ENCODE peak calls at places on chromosomes 2 and 18, in four cellular contexts. Z is naive thymus-derived CD4-positive, alpha-beta T cell; E is T-helper 17 cell; L is NCI-H1092. A is an unnamed sample.

GRCh38 chr2:201827621-201828020 is 21.3 kb downstream of the CDK15 start:
- DNase-seq in Z (no peak), E (no peak), L (no peak), A (no peak)

GRCh38 chr2:154495455-154495868 is 203.0 kb upstream of the KCNJ3 start:
- DNase-seq in Z (no peak), E (no peak), L (no peak), A (no peak)

GRCh38 chr2:181781082-181781786 is 100.9 kb upstream of the NEUROD1 start:
- DNase-seq in Z (no peak), E (no peak), L (no peak), A (no peak)

GRCh38 chr2:85470850-85471800 is 52.6 kb downstream of the SH2D6 start:
- DNase-seq in Z (no peak), E (no peak), L (no peak), A (peak)

GRCh38 chr2:222569826-222570225 is 86.1 kb downstream of the FARSB start:
- DNase-seq in Z (no peak), E (no peak), L (no peak), A (no peak)

GRCh38 chr2:217434183-217434620 is 568.6 kb downstream of the TNS1 start:
- DNase-seq in Z (no peak), E (no peak), L (peak), A (peak)

GRCh38 chr2:76197842-76198448 is 487.2 kb upstream of the GCFC2 start:
- DNase-seq in Z (peak), E (no peak), L (peak), A (no peak)

GRCh38 chr2:129444417-129445150 is 534.9 kb upstream of the RAB6C start:
- DNase-seq in Z (no peak), E (no peak), L (no peak), A (no peak)

GRCh38 chr18:26746284-26747130 is 119.0 kb downstream of the AQP4 start:
- DNase-seq in Z (no peak), E (no peak), L (no peak), A (no peak)

GRCh38 chr18:8988262-8988871 is 114.1 kb upstream of the NDUFV2 start:
- DNase-seq in Z (peak), E (peak), L (peak), A (no peak)

GRCh38 chr2:147843864-147844690 is 752 bp upstream of the ACVR2A start:
- DNase-seq in Z (peak), E (peak), L (peak), A (peak)

GRCh38 chr18:42730272-42730671 is 385.2 kb downstream of the RIT2 start:
- DNase-seq in Z (no peak), E (no peak), L (no peak), A (no peak)

GRCh38 chr2:233482616-233483015 is 84.0 kb downstream of the USP40 start:
- DNase-seq in Z (no peak), E (no peak), L (no peak), A (no peak)

GRCh38 chr2:37631698-37632097 is 39.7 kb downstream of the CDC42EP3 start:
- DNase-seq in Z (no peak), E (no peak), L (peak), A (no peak)

GRCh38 chr18:12408247-12408869 is 629 bp downstream of the PRELID3A start:
- DNase-seq in Z (no peak), E (no peak), L (no peak), A (no peak)

GRCh38 chr2:85308951-85309555 is 18.7 kb downstream of the TGOLN2 start:
- DNase-seq in Z (no peak), E (no peak), L (peak), A (no peak)

GRCh38 chr2:117832905-117833613 is 18.6 kb downstream of the DDX18 start:
- DNase-seq in Z (no peak), E (no peak), L (no peak), A (no peak)

GRCh38 chr2:207511851-207512250 is 17.9 kb upstream of the CREB1 start:
- DNase-seq in Z (no peak), E (no peak), L (no peak), A (no peak)

GRCh38 chr2:219109468-219109867 is 48.7 kb upstream of the IHH start:
- DNase-seq in Z (peak), E (no peak), L (no peak), A (no peak)

GRCh38 chr2:204024503-204024902 is 87.9 kb downstream of the ICOS start:
- DNase-seq in Z (no peak), E (no peak), L (peak), A (no peak)

GRCh38 chr2:7880561-7880960 is 801.3 kb upstream of the ID2 start:
- DNase-seq in Z (no peak), E (no peak), L (no peak), A (no peak)